ENCODE peak calls at places on chromosomes 7 and 10, in four cellular contexts. One of them, this sample, is unnamed.

GRCh38 chr7:134187893-134188292 is 60.8 kb downstream of the LRGUK start:
- DNase-seq in AG09309: no peak
- DNase-seq in T1000: no peak
- DNase-seq in NCI-H1417: no peak
- DNase-seq in this sample: no peak

GRCh38 chr7:128940494-128941322 is 3.0 kb downstream of the IRF5 start:
- DNase-seq in T1000: no peak
- DNase-seq in AG09309: no peak
- DNase-seq in NCI-H1417: no peak
- DNase-seq in this sample: peak

GRCh38 chr10:1324914-1325313 is 268.7 kb downstream of the WDR37 start:
- DNase-seq in NCI-H1417: no peak
- DNase-seq in AG09309: no peak
- DNase-seq in T1000: no peak
- DNase-seq in this sample: no peak

GRCh38 chr7:26346611-26347200 is 55.0 kb downstream of the SNX10 start:
- DNase-seq in T1000: no peak
- DNase-seq in NCI-H1417: peak
- DNase-seq in AG09309: no peak
- DNase-seq in this sample: no peak

GRCh38 chr10:89963446-89964102 is 262.2 kb downstream of the KIF20B start:
- DNase-seq in AG09309: no peak
- DNase-seq in T1000: no peak
- DNase-seq in NCI-H1417: no peak
- DNase-seq in this sample: no peak

GRCh38 chr7:234041-234711 is 41.8 kb downstream of the FAM20C start:
- DNase-seq in T1000: no peak
- DNase-seq in NCI-H1417: no peak
- DNase-seq in AG09309: no peak
- DNase-seq in this sample: peak

GRCh38 chr10:130394832-130395231 is 258.6 kb downstream of the GLRX3 start:
- DNase-seq in NCI-H1417: no peak
- DNase-seq in T1000: no peak
- DNase-seq in AG09309: no peak
- DNase-seq in this sample: no peak

GRCh38 chr7:95549818-95550529 is 46.3 kb downstream of the PDK4 start:
- DNase-seq in AG09309: peak
- DNase-seq in T1000: peak
- DNase-seq in NCI-H1417: peak
- DNase-seq in this sample: peak

GRCh38 chr7:7719235-7719634 is 828 bp upstream of the RPA3 start:
- DNase-seq in T1000: peak
- DNase-seq in NCI-H1417: peak
- DNase-seq in AG09309: peak
- DNase-seq in this sample: no peak

GRCh38 chr7:98125758-98126157 is 19.1 kb downstream of the LMTK2 start:
- DNase-seq in T1000: no peak
- DNase-seq in NCI-H1417: no peak
- DNase-seq in AG09309: no peak
- DNase-seq in this sample: no peak

GRCh38 chr10:115988380-115988779 is 284.6 kb downstream of the GFRA1 start:
- DNase-seq in NCI-H1417: no peak
- DNase-seq in AG09309: no peak
- DNase-seq in T1000: no peak
- DNase-seq in this sample: no peak

GRCh38 chr7:42237891-42238531 is 1.0 kb upstream of the GLI3 start:
- DNase-seq in AG09309: no peak
- DNase-seq in NCI-H1417: no peak
- DNase-seq in T1000: no peak
- DNase-seq in this sample: peak

GRCh38 chr7:86846494-86847190 is 202.9 kb downstream of the GRM3 start:
- DNase-seq in T1000: no peak
- DNase-seq in AG09309: no peak
- DNase-seq in NCI-H1417: peak
- DNase-seq in this sample: no peak

GRCh38 chr10:123991622-123992570 is 100.3 kb upstream of the CPXM2 start:
- DNase-seq in NCI-H1417: no peak
- DNase-seq in T1000: no peak
- DNase-seq in AG09309: no peak
- DNase-seq in this sample: no peak

GRCh38 chr10:96618648-96619047 is 31.8 kb upstream of the TM9SF3 start:
- DNase-seq in AG09309: no peak
- DNase-seq in T1000: no peak
- DNase-seq in NCI-H1417: peak
- DNase-seq in this sample: peak

GRCh38 chr7:128453836-128454804 is 1.6 kb upstream of the HILPDA start:
- DNase-seq in AG09309: peak
- DNase-seq in T1000: no peak
- DNase-seq in NCI-H1417: no peak
- DNase-seq in this sample: peak

GRCh38 chr7:133355325-133355708 is 102.4 kb downstream of the EXOC4 start:
- DNase-seq in AG09309: no peak
- DNase-seq in T1000: no peak
- DNase-seq in NCI-H1417: no peak
- DNase-seq in this sample: no peak

GRCh38 chr10:112203328-112204076 is 19.9 kb upstream of the GPAM start:
- DNase-seq in T1000: no peak
- DNase-seq in NCI-H1417: no peak
- DNase-seq in AG09309: no peak
- DNase-seq in this sample: no peak

GRCh38 chr10:124568858-124569622 is 107.4 kb downstream of the LHPP start:
- DNase-seq in NCI-H1417: no peak
- DNase-seq in AG09309: no peak
- DNase-seq in T1000: no peak
- DNase-seq in this sample: no peak

GRCh38 chr10:62650411-62650810 is 154.1 kb upstream of the ADO start:
- DNase-seq in T1000: no peak
- DNase-seq in AG09309: no peak
- DNase-seq in NCI-H1417: no peak
- DNase-seq in this sample: no peak